ENCODE peak calls at places on chromosomes 12 and 14, in four cellular contexts. One of them, this sample, is unnamed.

GRCh38 chr12:119180380-119181040 is 1.8 kb downstream of the HSPB8 start:
- DNase-seq in HepG2: no peak
- DNase-seq in GM12878: no peak
- DNase-seq in SK-N-SH: no peak
- DNase-seq in this sample: peak

GRCh38 chr12:115008951-115009350 is 325.0 kb upstream of the TBX3 start:
- DNase-seq in GM12878: peak
- DNase-seq in SK-N-SH: no peak
- DNase-seq in HepG2: no peak
- DNase-seq in this sample: no peak

GRCh38 chr12:102702447-102703114 is 214.5 kb downstream of the PAH start:
- DNase-seq in GM12878: no peak
- DNase-seq in HepG2: peak
- DNase-seq in SK-N-SH: peak
- DNase-seq in this sample: peak

GRCh38 chr14:48937796-48938195 is 648.4 kb downstream of the RPS29 start:
- DNase-seq in HepG2: no peak
- DNase-seq in SK-N-SH: peak
- DNase-seq in GM12878: no peak
- DNase-seq in this sample: no peak

GRCh38 chr14:22002860-22003284 is 329.3 kb upstream of the OR4E1 start:
- DNase-seq in HepG2: no peak
- DNase-seq in SK-N-SH: no peak
- DNase-seq in GM12878: no peak
- DNase-seq in this sample: peak

GRCh38 chr14:33404054-33404453 is 465.4 kb downstream of the NPAS3 start:
- DNase-seq in GM12878: no peak
- DNase-seq in HepG2: no peak
- DNase-seq in SK-N-SH: no peak
- DNase-seq in this sample: no peak

GRCh38 chr12:122064780-122065588 is 13.6 kb upstream of the MLXIP start:
- DNase-seq in GM12878: no peak
- DNase-seq in SK-N-SH: peak
- DNase-seq in HepG2: peak
- DNase-seq in this sample: peak

GRCh38 chr12:9786726-9787339 is 26.1 kb upstream of the CD69 start:
- DNase-seq in GM12878: no peak
- DNase-seq in HepG2: no peak
- DNase-seq in SK-N-SH: no peak
- DNase-seq in this sample: no peak

GRCh38 chr14:67650694-67651093 is 23.7 kb downstream of the VTI1B start:
- DNase-seq in SK-N-SH: no peak
- DNase-seq in HepG2: no peak
- DNase-seq in GM12878: no peak
- DNase-seq in this sample: no peak

GRCh38 chr12:33304176-33304575 is 135.4 kb downstream of the SYT10 start:
- DNase-seq in HepG2: no peak
- DNase-seq in SK-N-SH: no peak
- DNase-seq in GM12878: no peak
- DNase-seq in this sample: no peak

GRCh38 chr12:1553987-1554982 is 40.1 kb downstream of the FBXL14 start:
- DNase-seq in SK-N-SH: no peak
- DNase-seq in HepG2: no peak
- DNase-seq in GM12878: peak
- DNase-seq in this sample: no peak

GRCh38 chr14:96037891-96038557 is 1.1 kb upstream of the C14orf132 start:
- DNase-seq in SK-N-SH: peak
- DNase-seq in GM12878: no peak
- DNase-seq in HepG2: no peak
- DNase-seq in this sample: peak

GRCh38 chr12:55073043-55074022 is 52.9 kb upstream of the OR9K2 start:
- DNase-seq in SK-N-SH: peak
- DNase-seq in GM12878: peak
- DNase-seq in HepG2: peak
- DNase-seq in this sample: peak

GRCh38 chr12:25904442-25904841 is 54.0 kb upstream of the RASSF8 start:
- DNase-seq in HepG2: no peak
- DNase-seq in SK-N-SH: no peak
- DNase-seq in GM12878: no peak
- DNase-seq in this sample: no peak

GRCh38 chr12:93229494-93230310 is 148.0 kb upstream of the NUDT4 start:
- DNase-seq in HepG2: peak
- DNase-seq in GM12878: no peak
- DNase-seq in SK-N-SH: peak
- DNase-seq in this sample: peak

GRCh38 chr12:54993181-54993835 is 8.7 kb upstream of the TESPA1 start:
- DNase-seq in GM12878: no peak
- DNase-seq in HepG2: peak
- DNase-seq in SK-N-SH: peak
- DNase-seq in this sample: peak

GRCh38 chr12:4809013-4809448 is 88.8 kb downstream of the GALNT8 start:
- DNase-seq in GM12878: no peak
- DNase-seq in HepG2: no peak
- DNase-seq in SK-N-SH: peak
- DNase-seq in this sample: no peak

GRCh38 chr12:89919241-89919906 is 210.7 kb upstream of the ATP2B1 start:
- DNase-seq in HepG2: no peak
- DNase-seq in SK-N-SH: no peak
- DNase-seq in GM12878: no peak
- DNase-seq in this sample: no peak

GRCh38 chr12:45660330-45660729 is 69.2 kb upstream of the ARID2 start:
- DNase-seq in SK-N-SH: no peak
- DNase-seq in HepG2: no peak
- DNase-seq in GM12878: no peak
- DNase-seq in this sample: peak

GRCh38 chr14:105019861-105020814 is 745 bp downstream of the CDCA4 start:
- DNase-seq in GM12878: no peak
- DNase-seq in SK-N-SH: no peak
- DNase-seq in HepG2: no peak
- DNase-seq in this sample: no peak

GRCh38 chr12:31736472-31736871 is 7.7 kb upstream of the AMN1 start:
- DNase-seq in HepG2: no peak
- DNase-seq in SK-N-SH: no peak
- DNase-seq in GM12878: no peak
- DNase-seq in this sample: peak

GRCh38 chr14:51424569-51425251 is 184.7 kb downstream of the TMX1 start:
- DNase-seq in GM12878: no peak
- DNase-seq in HepG2: no peak
- DNase-seq in SK-N-SH: no peak
- DNase-seq in this sample: no peak

GRCh38 chr14:69855180-69855817 is 23.9 kb upstream of the SMOC1 start:
- DNase-seq in GM12878: no peak
- DNase-seq in HepG2: no peak
- DNase-seq in SK-N-SH: no peak
- DNase-seq in this sample: no peak

GRCh38 chr12:120262852-120263724 is 2.4 kb downstream of the PXN start:
- DNase-seq in HepG2: no peak
- DNase-seq in SK-N-SH: no peak
- DNase-seq in GM12878: no peak
- DNase-seq in this sample: no peak

GRCh38 chr12:118120579-118121363 is 15.2 kb upstream of the PEBP1 start:
- DNase-seq in HepG2: peak
- DNase-seq in SK-N-SH: peak
- DNase-seq in GM12878: no peak
- DNase-seq in this sample: peak

GRCh38 chr12:74689071-74689655 is 151.5 kb downstream of the ATXN7L3B start:
- DNase-seq in SK-N-SH: peak
- DNase-seq in HepG2: peak
- DNase-seq in GM12878: no peak
- DNase-seq in this sample: peak

GRCh38 chr14:98177551-98177950 is 1094.4 kb downstream of the BCL11B start:
- DNase-seq in SK-N-SH: no peak
- DNase-seq in GM12878: no peak
- DNase-seq in HepG2: no peak
- DNase-seq in this sample: no peak

GRCh38 chr12:27279836-27280235 is 35.8 kb downstream of the STK38L start:
- DNase-seq in HepG2: no peak
- DNase-seq in GM12878: no peak
- DNase-seq in SK-N-SH: no peak
- DNase-seq in this sample: no peak

GRCh38 chr14:75715926-75716780 is 55.1 kb downstream of the TTLL5 start:
- DNase-seq in SK-N-SH: no peak
- DNase-seq in HepG2: no peak
- DNase-seq in GM12878: no peak
- DNase-seq in this sample: peak

GRCh38 chr14:51963164-51963733 is 26.1 kb upstream of the RTRAF start:
- DNase-seq in HepG2: no peak
- DNase-seq in GM12878: no peak
- DNase-seq in SK-N-SH: no peak
- DNase-seq in this sample: no peak

GRCh38 chr12:120079352-120080042 is 37.1 kb downstream of the RAB35 start:
- DNase-seq in SK-N-SH: no peak
- DNase-seq in GM12878: no peak
- DNase-seq in HepG2: peak
- DNase-seq in this sample: peak

GRCh38 chr12:11508699-11509098 is 113.3 kb upstream of the PRB2 start:
- DNase-seq in HepG2: no peak
- DNase-seq in GM12878: no peak
- DNase-seq in SK-N-SH: no peak
- DNase-seq in this sample: no peak

GRCh38 chr14:36625014-36625413 is 36.6 kb upstream of the PAX9 start:
- DNase-seq in GM12878: no peak
- DNase-seq in SK-N-SH: no peak
- DNase-seq in HepG2: no peak
- DNase-seq in this sample: no peak

GRCh38 chr12:67068773-67069450 is 200.2 kb upstream of the CAND1 start:
- DNase-seq in SK-N-SH: peak
- DNase-seq in GM12878: no peak
- DNase-seq in HepG2: peak
- DNase-seq in this sample: peak

DNA sequence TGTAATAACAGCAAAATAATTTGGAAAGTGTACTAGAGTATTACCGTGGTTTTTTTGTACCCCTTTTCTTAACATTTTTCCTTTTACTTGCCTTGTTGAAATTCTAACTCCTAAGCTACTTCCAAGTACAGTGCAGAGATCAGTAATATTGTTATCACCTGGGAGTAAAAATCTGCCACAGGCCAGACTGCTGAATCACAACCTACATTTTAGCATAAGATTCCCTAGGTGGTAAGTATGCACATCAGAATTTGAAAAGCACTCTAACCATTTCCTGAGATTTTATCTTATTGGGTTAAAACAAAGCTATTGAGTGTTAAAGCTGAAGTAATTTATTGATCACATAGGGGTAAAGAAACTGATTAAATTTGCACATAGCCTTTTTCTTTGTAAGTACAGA is 55.2 kb upstream of the KCNH3 start:
- DNase-seq in HepG2: no peak
- DNase-seq in GM12878: no peak
- DNase-seq in SK-N-SH: no peak
- DNase-seq in this sample: no peak
- H3K4me3 ChIP-seq in HepG2: no peak
- H3K4me3 ChIP-seq in GM12878: no peak
- H3K4me3 ChIP-seq in SK-N-SH: no peak
- H3K4me3 ChIP-seq in this sample: no peak

GRCh38 chr12:12645485-12645884 is 33.8 kb downstream of the CREBL2 start:
- DNase-seq in HepG2: peak
- DNase-seq in SK-N-SH: peak
- DNase-seq in GM12878: no peak
- DNase-seq in this sample: peak
- H3K4me2 ChIP-seq in HepG2: no peak
- H3K4me2 ChIP-seq in SK-N-SH: peak
- H3K4me2 ChIP-seq in GM12878: peak
- H3K4me2 ChIP-seq in this sample: no peak

GRCh38 chr12:80321653-80322052 is 122.4 kb upstream of the PTPRQ start:
- DNase-seq in SK-N-SH: no peak
- DNase-seq in HepG2: peak
- DNase-seq in GM12878: no peak
- DNase-seq in this sample: no peak
- TF ChIP-seq PBX3 in SK-N-SH: no peak
- TF ChIP-seq PBX3 in HepG2: no peak
- TF ChIP-seq PBX3 in GM12878: no peak
- TF ChIP-seq PBX3 in this sample: no peak

GRCh38 chr12:113468365-113469223 is 3.1 kb downstream of the LHX5 start:
- DNase-seq in SK-N-SH: peak
- DNase-seq in HepG2: no peak
- DNase-seq in GM12878: no peak
- DNase-seq in this sample: no peak
- H3K4me3 ChIP-seq in SK-N-SH: no peak
- H3K4me3 ChIP-seq in HepG2: peak
- H3K4me3 ChIP-seq in GM12878: no peak
- H3K4me3 ChIP-seq in this sample: no peak

GRCh38 chr14:24678801-24679247 is 44.8 kb upstream of the GZMB start:
- DNase-seq in GM12878: peak
- DNase-seq in HepG2: peak
- DNase-seq in SK-N-SH: peak
- DNase-seq in this sample: peak
- H3K4me2 ChIP-seq in GM12878: peak
- H3K4me2 ChIP-seq in HepG2: peak
- H3K4me2 ChIP-seq in SK-N-SH: peak
- H3K4me2 ChIP-seq in this sample: peak

GRCh38 chr14:20743556-20743955 is 2.1 kb upstream of the EDDM3A start:
- DNase-seq in GM12878: no peak
- DNase-seq in SK-N-SH: no peak
- DNase-seq in HepG2: no peak
- DNase-seq in this sample: no peak

GRCh38 chr14:20745571-20746358 is at the start of gene EDDM3A:
- DNase-seq in GM12878: no peak
- DNase-seq in SK-N-SH: no peak
- DNase-seq in HepG2: no peak
- DNase-seq in this sample: no peak

DNA sequence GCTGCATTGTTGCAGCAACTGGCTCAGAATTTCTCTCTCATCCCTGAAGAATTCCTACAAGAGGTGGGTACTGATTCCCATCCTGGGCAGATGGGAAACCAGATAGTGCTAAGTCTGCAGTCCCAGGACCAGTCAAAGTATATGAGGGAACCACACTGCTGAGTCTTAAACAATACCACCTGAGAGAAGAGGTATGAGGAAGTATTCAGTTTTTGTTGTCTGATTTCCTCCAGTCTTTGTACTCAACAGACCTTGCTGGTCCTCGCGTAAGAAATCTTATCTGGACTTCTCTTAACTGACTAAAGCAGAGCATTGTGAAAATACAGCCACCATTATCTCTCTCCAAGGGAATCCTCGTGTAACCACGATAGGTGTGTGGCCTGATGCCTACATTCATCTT is 3.6 kb upstream of the EDDM3A start:
- DNase-seq in GM12878: no peak
- DNase-seq in SK-N-SH: no peak
- DNase-seq in HepG2: no peak
- DNase-seq in this sample: no peak
- TF ChIP-seq PBX3 in GM12878: no peak
- TF ChIP-seq PBX3 in SK-N-SH: no peak
- TF ChIP-seq PBX3 in HepG2: no peak
- TF ChIP-seq PBX3 in this sample: no peak

This sample was measured in A549.